ENCODE peak calls at places on chromosomes 11 and 22, in six cellular contexts. Y, Q, X, W, G and K are unnamed samples.

GRCh38 chr22:46737976-46738641 is at the start of gene CERK:
- DNase-seq in Q (peak), W (peak), X (peak), Y (peak), G (peak), K (peak)

GRCh38 chr11:102486584-102486983 is 34.0 kb upstream of the TMEM123 start:
- DNase-seq in Y (no peak), G (no peak), W (no peak), X (no peak), Q (no peak), K (no peak)

GRCh38 chr22:44881246-44881600 is 128.6 kb downstream of the PHF21B start:
- DNase-seq in Q (no peak), G (no peak), X (no peak), Y (no peak), W (no peak), K (no peak)

GRCh38 chr11:8642226-8642625 is 40.2 kb downstream of the TRIM66 start:
- DNase-seq in W (no peak), Q (no peak), G (no peak), Y (no peak), X (no peak), K (no peak)

GRCh38 chr11:92707173-92707619 is 262.3 kb upstream of the MTNR1B start:
- DNase-seq in W (no peak), G (no peak), Y (no peak), X (no peak), Q (no peak), K (no peak)

GRCh38 chr11:8577791-8578581 is 16.0 kb downstream of the STK33 start:
- DNase-seq in G (no peak), X (no peak), W (no peak), Y (no peak), Q (no peak), K (no peak)

GRCh38 chr11:91538065-91538464 is 686.6 kb upstream of the FAT3 start:
- DNase-seq in W (no peak), X (no peak), G (no peak), Y (no peak), Q (no peak), K (no peak)

GRCh38 chr22:48836673-48837340 is 990.9 kb downstream of the BRD1 start:
- DNase-seq in G (no peak), X (no peak), Y (no peak), W (no peak), Q (no peak), K (no peak)

GRCh38 chr11:45917286-45917622 is 423 bp downstream of the PEX16 start:
- DNase-seq in Y (peak), X (no peak), Q (no peak), W (no peak), G (no peak), K (no peak)

GRCh38 chr22:44828193-44828592 is 75.8 kb downstream of the ARHGAP8 start:
- DNase-seq in X (no peak), W (no peak), G (no peak), Q (no peak), Y (peak), K (no peak)

GRCh38 chr11:13663631-13664071 is 4.8 kb upstream of the FAR1 start:
- DNase-seq in Y (no peak), G (no peak), X (no peak), Q (no peak), W (no peak), K (no peak)

GRCh38 chr22:46214149-46214548 is 35.9 kb downstream of the CDPF1 start:
- DNase-seq in X (no peak), G (no peak), Q (no peak), Y (no peak), W (no peak), K (no peak)